ENCODE peak calls at places on chromosomes 4 and X, in six cellular contexts. D is kidney tubule cell, W is NCI-H774, K is GM04504, C is NCI-H1105, Q is GM13976. Z is an unnamed sample.

GRCh38 chrX:11944486-11944885 is 186.4 kb downstream of the MSL3 start:
- DNase-seq in D (peak; percentile 79), W (peak; percentile 17), K (peak; percentile 26), C (no peak), Q (peak; percentile 3), Z (no peak)

GRCh38 chr4:98996056-98996941 is 778 bp downstream of the METAP1 start:
- DNase-seq in D (peak; percentile 67), W (no peak), K (peak; percentile 4), C (peak; percentile 9), Q (peak; percentile 31), Z (peak; percentile 15)

GRCh38 chr4:152824561-152824960 is 44.8 kb downstream of the ARFIP1 start:
- DNase-seq in D (no peak), W (no peak), K (no peak), C (no peak), Q (no peak), Z (no peak)

GRCh38 chrX:82764521-82764920 is 743.6 kb upstream of the POU3F4 start:
- DNase-seq in D (peak; percentile 56), W (no peak), K (no peak), C (no peak), Q (no peak), Z (no peak)

GRCh38 chr4:147860960-147861359 is 129.1 kb downstream of the ARHGAP10 start:
- DNase-seq in D (no peak), W (no peak), K (no peak), C (no peak), Q (no peak), Z (no peak)

GRCh38 chr4:150402968-150403367 is 179.0 kb upstream of the MAB21L2 start:
- DNase-seq in D (peak; percentile 61), W (peak; percentile 53), K (no peak), C (peak; percentile 61), Q (no peak), Z (no peak)

GRCh38 chrX:154019061-154019621 is 561 bp downstream of the IRAK1 start:
- DNase-seq in D (no peak), W (no peak), K (no peak), C (no peak), Q (no peak), Z (no peak)

GRCh38 chr4:43089730-43090129 is 197.2 kb downstream of the GRXCR1 start:
- DNase-seq in D (peak; percentile 70), W (no peak), K (peak; percentile 2), C (no peak), Q (no peak), Z (no peak)

GRCh38 chr4:15004701-15005301 is 2.5 kb downstream of the CPEB2 start:
- DNase-seq in D (peak; percentile 78), W (peak; percentile 26), K (peak; percentile 59), C (peak; percentile 8), Q (peak; percentile 51), Z (peak; percentile 15)

GRCh38 chr4:123986268-123986798 is 589.7 kb downstream of the SPRY1 start:
- DNase-seq in D (peak; percentile 89), W (no peak), K (peak; percentile 81), C (no peak), Q (no peak), Z (no peak)

GRCh38 chrX:45506149-45506768 is 305.6 kb upstream of the DIPK2B start:
- DNase-seq in D (no peak), W (no peak), K (no peak), C (no peak), Q (no peak), Z (no peak)

GRCh38 chr4:168648929-168649328 is 152.1 kb downstream of the PALLD start:
- DNase-seq in D (peak; percentile 96), W (no peak), K (peak; percentile 44), C (no peak), Q (no peak), Z (no peak)

GRCh38 chr4:138308421-138308820 is 66.3 kb upstream of the SLC7A11 start:
- DNase-seq in D (peak; percentile 14), W (no peak), K (no peak), C (no peak), Q (no peak), Z (no peak)

GRCh38 chr4:171017596-171017995 is 795.6 kb upstream of the GALNTL6 start:
- DNase-seq in D (peak; percentile 3), W (no peak), K (no peak), C (no peak), Q (no peak), Z (no peak)

GRCh38 chr4:53591372-53591892 is at the start of gene LNX1:
- DNase-seq in D (peak; percentile 92), W (peak; percentile 96), K (no peak), C (no peak), Q (no peak), Z (no peak)

GRCh38 chr4:82801910-82802521 is 3.4 kb upstream of the SCD5 start:
- DNase-seq in D (peak; percentile 38), W (no peak), K (no peak), C (no peak), Q (no peak), Z (no peak)